ENCODE peak calls at places on chromosome 7, in nine cellular contexts. W is ovary, I is right lobe of liver, Y is IMR-90, S is K562, L is breast epithelium, K is A549, A is GM12878, Q is HCT116. Z is an unnamed sample.

GRCh38 chr7:26356929-26357792 is 65.5 kb downstream of the SNX10 start:
- DNase-seq in W (no peak), I (no peak), Y (no peak), S (no peak), L (no peak), K (no peak), A (no peak), Q (no peak), Z (no peak)

GRCh38 chr7:91375378-91375777 is 111.1 kb downstream of the FZD1 start:
- DNase-seq in W (no peak), I (no peak), Y (no peak), S (no peak), L (no peak), K (no peak), A (no peak), Q (no peak), Z (no peak)

GRCh38 chr7:129843365-129843898 is 109.3 kb downstream of the UBE2H start:
- DNase-seq in W (no peak), I (no peak), Y (no peak), S (no peak), L (no peak), K (no peak), A (no peak), Q (no peak), Z (no peak)

GRCh38 chr7:14822481-14822854 is 80.1 kb downstream of the DGKB start:
- DNase-seq in W (no peak), I (no peak), Y (no peak), S (no peak), L (no peak), K (no peak), A (no peak), Q (no peak), Z (no peak)

GRCh38 chr7:116259821-116260440 is 49.6 kb downstream of the TES start:
- DNase-seq in W (no peak), I (no peak), Y (peak), S (no peak), L (no peak), K (peak), A (no peak), Q (peak), Z (no peak)

GRCh38 chr7:84264341-84264740 is 69.8 kb upstream of the SEMA3A start:
- DNase-seq in W (no peak), I (no peak), Y (no peak), S (no peak), L (no peak), K (no peak), A (no peak), Q (no peak), Z (no peak)

GRCh38 chr7:150910996-150911422 is 58.7 kb downstream of the AOC1 start:
- DNase-seq in W (no peak), I (peak), Y (no peak), S (peak), L (no peak), K (no peak), A (no peak), Q (no peak), Z (no peak)

GRCh38 chr7:116834815-116835533 is 27.4 kb upstream of the CAPZA2 start:
- DNase-seq in W (no peak), I (peak), Y (peak), S (peak), L (no peak), K (peak), A (no peak), Q (no peak), Z (peak)

GRCh38 chr7:105001652-105002184 is 12.3 kb upstream of the KMT2E start:
- DNase-seq in W (no peak), I (no peak), Y (no peak), S (no peak), L (no peak), K (no peak), A (no peak), Q (no peak), Z (no peak)

GRCh38 chr7:41875513-41875912 is 172.6 kb upstream of the INHBA start:
- DNase-seq in W (no peak), I (no peak), Y (no peak), S (no peak), L (no peak), K (no peak), A (no peak), Q (no peak), Z (no peak)

GRCh38 chr7:138538518-138538917 is 78.5 kb downstream of the TRIM24 start:
- DNase-seq in W (no peak), I (no peak), Y (peak), S (no peak), L (no peak), K (no peak), A (no peak), Q (no peak), Z (no peak)

GRCh38 chr7:116793795-116794360 is 68.5 kb upstream of the CAPZA2 start:
- DNase-seq in W (no peak), I (no peak), Y (no peak), S (no peak), L (no peak), K (no peak), A (no peak), Q (no peak), Z (no peak)

GRCh38 chr7:69825031-69825681 is 226.9 kb downstream of the AUTS2 start:
- DNase-seq in W (no peak), I (no peak), Y (no peak), S (no peak), L (no peak), K (no peak), A (no peak), Q (no peak), Z (no peak)

GRCh38 chr7:150949971-150950491 is 28.1 kb downstream of the KCNH2 start:
- DNase-seq in W (no peak), I (peak), Y (no peak), S (no peak), L (no peak), K (no peak), A (no peak), Q (no peak), Z (no peak)

GRCh38 chr7:101882595-101883564 is 65.5 kb downstream of the CUX1 start:
- DNase-seq in W (peak), I (peak), Y (peak), S (peak), L (peak), K (peak), A (no peak), Q (peak), Z (peak)
- TF ChIP-seq POLR2A in W (no peak), I (peak), Y (peak), S (peak), L (no peak), K (no peak), A (no peak), Q (no peak), Z (no peak)

GRCh38 chr7:97971990-97972943 is 17.7 kb downstream of the OCM2 start:
- DNase-seq in W (peak), I (peak), Y (peak), S (peak), L (peak), K (peak), A (peak), Q (peak), Z (peak)
- TF ChIP-seq POLR2A in W (no peak), I (peak), Y (peak), S (peak), L (no peak), K (peak), A (peak), Q (peak), Z (peak)

DNA sequence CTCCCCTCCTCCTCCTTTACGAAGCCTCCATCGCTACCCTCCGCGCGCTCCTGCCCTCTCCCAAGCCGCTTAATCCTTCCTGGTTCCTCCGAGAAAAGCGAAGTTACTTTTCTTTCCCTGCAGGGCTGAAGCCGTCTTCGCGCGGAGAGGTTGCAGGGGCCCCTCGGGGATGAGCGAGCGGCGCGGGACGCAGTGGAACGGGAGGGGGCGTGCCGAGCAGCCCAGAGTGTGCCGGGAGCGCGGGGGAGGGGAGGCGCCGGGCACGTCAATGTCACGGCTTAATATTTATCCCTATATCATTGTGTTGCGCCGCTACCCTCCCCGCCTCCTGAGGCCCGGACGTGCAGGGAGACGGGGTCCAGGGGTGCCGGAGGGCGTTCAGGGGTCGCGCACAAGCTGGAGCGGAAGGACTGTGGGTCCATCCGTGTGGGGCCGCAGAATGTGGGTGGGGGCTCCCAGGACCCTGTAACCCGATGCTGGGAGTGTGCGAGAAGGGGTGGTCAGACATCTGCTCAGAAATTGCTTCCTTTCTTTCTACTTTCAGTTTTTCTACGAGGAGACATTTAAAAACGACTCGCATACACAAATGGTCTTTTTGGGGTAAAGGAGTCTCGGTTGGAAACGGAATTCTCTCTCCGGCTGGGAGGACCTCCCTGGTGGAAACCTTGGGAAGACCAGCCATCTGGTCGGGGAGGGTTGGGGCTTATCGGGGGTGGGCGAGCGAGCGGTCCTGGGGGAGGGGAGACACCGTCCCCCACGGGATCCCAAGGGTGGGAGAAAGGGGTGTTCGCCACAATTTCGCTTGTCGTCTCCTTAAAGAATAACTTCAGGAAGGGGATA is 2.4 kb downstream of the CDK6 start:
- DNase-seq in W (peak), I (peak), Y (peak), S (peak), L (peak), K (peak), A (no peak), Q (no peak), Z (peak)
- TF ChIP-seq POLR2A in W (no peak), I (peak), Y (no peak), S (no peak), L (no peak), K (peak), A (peak), Q (no peak), Z (peak)

GRCh38 chr7:20217193-20217948 is at the start of gene MACC1:
- DNase-seq in W (no peak), I (no peak), Y (no peak), S (peak), L (peak), K (no peak), A (peak), Q (peak), Z (no peak)
- TF ChIP-seq POLR2A in W (no peak), I (no peak), Y (no peak), S (peak), L (no peak), K (no peak), A (no peak), Q (no peak), Z (no peak)

GRCh38 chr7:106866298-106867281 is 1.5 kb downstream of the PIK3CG start:
- DNase-seq in W (no peak), I (no peak), Y (no peak), S (peak), L (no peak), K (no peak), A (peak), Q (no peak), Z (no peak)

GRCh38 chr7:106863216-106863997 is 1.7 kb upstream of the PIK3CG start:
- DNase-seq in W (no peak), I (no peak), Y (no peak), S (peak), L (no peak), K (no peak), A (no peak), Q (no peak), Z (no peak)

GRCh38 chr7:106864298-106865081 is 592 bp upstream of the PIK3CG start:
- DNase-seq in W (no peak), I (no peak), Y (no peak), S (peak), L (no peak), K (no peak), A (peak), Q (no peak), Z (no peak)

GRCh38 chr7:106867641-106868351 is 2.7 kb downstream of the PIK3CG start:
- DNase-seq in W (no peak), I (peak), Y (no peak), S (no peak), L (no peak), K (no peak), A (no peak), Q (no peak), Z (no peak)

GRCh38 chr7:106865130-106866115 is at the start of gene PIK3CG:
- DNase-seq in W (no peak), I (no peak), Y (no peak), S (peak), L (no peak), K (no peak), A (peak), Q (no peak), Z (no peak)
- TF ChIP-seq POLR2A in W (no peak), I (peak), Y (no peak), S (peak), L (no peak), K (no peak), A (no peak), Q (no peak), Z (no peak)

DNA sequence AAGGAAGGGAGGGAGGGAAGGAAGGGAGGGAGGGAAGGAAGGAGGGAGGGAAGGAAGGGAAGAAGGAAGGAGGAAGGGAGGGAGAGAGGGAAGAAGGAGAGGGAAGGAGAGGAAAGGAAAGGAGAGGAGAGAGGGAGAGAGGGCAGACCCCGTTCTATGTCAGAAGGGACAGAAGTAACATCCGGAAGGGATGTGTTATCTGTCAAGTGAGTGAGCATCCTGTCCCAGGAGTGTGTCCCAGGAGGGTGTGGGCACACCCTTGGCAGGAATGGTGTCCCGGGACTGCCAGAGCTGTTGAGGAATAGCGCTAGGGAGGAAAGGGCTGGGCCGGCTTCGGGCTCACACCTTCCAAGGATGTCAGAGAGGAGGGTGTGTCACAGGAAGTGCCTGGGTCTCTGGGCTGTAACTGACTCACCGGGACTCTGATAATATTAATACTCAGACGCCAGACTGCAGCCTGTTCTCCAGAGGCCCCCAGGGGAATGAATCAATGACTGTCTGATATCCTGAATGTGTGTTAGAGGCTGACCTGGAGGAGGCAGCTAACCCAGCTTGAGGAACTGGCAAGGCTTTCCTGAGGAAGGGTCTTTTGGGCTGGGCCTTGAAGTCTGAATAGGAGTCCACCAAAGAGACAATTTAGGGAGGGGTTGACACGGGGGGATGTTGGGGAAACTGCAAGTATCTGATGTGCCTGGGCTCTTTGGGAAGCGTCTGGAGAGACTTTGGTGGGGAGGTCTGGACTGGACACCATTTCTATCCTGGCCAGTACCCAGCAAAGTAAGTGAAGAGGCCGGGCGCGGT is 125.7 kb upstream of the TNRC18 start:
- DNase-seq in W (no peak), I (no peak), Y (peak), S (peak), L (no peak), K (peak), A (no peak), Q (peak), Z (peak)
- TF ChIP-seq POLR2A in W (no peak), I (no peak), Y (no peak), S (peak), L (no peak), K (no peak), A (no peak), Q (no peak), Z (no peak)

DNA sequence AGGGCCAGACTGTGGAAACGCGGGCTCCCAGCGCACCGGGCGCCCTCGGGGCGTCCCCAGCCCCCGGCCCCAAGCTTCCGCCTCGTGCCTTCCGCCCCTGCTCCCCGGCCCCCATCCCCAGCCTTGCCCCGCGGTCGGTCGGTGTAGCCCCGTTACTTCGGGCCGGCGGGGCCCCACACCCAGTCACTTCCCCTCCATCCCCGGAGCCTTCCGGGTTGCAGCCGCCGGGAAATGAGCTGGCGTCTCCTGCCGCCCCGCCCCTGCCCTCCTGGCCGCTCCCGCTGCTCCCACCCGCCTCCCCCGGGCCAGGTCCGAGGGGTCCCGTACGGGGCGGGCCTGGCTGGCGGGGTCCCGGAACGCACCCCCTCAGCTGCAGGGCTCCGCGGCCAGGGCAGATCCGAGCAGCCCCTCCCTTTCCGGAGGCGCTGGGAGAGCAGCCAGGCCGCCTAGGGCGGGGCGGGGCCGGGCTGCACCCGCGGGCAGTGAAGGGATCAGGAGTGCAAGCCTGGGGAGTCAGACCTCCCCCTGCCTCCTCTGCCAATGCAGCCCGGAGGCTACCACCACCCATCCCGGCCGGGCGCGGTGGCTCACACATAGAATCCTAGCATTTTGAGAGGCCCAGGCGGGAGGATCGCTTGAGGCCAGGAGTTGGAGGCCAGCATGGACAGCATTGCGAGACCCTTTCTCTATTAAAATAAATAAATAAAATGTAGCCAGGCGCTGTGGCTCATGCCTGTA is 709 bp downstream of the ARPC1B start:
- DNase-seq in W (peak), I (peak), Y (peak), S (peak), L (peak), K (peak), A (no peak), Q (no peak), Z (peak)
- TF ChIP-seq POLR2A in W (no peak), I (peak), Y (no peak), S (no peak), L (no peak), K (peak), A (peak), Q (no peak), Z (peak)

GRCh38 chr7:12573885-12574284 is 3.4 kb downstream of the SCIN start:
- DNase-seq in W (no peak), I (no peak), Y (no peak), S (no peak), L (no peak), K (no peak), A (no peak), Q (no peak), Z (no peak)
- TF ChIP-seq POLR2A in W (no peak), I (no peak), Y (no peak), S (no peak), L (no peak), K (no peak), A (no peak), Q (no peak), Z (no peak)

Z was measured in H54.